ENCODE peak calls at places on chromosomes 2 and 18, in ten cellular contexts. D is cardiac muscle cell, K is left ventricle myocardium inferior, M is tibial artery, Z is A549, S is AG09319, U is astrocyte, E is upper lobe of right lung, X is type B pancreatic cell, Q is cardiac fibroblast. C is an unnamed sample.

GRCh38 chr18:46215902-46216723 is 111.9 kb downstream of the HAUS1 start:
- DNase-seq in K (no peak), Z (no peak), Q (no peak), S (no peak), X (no peak), E (no peak), D (no peak), M (no peak), U (no peak), C (no peak)

GRCh38 chr2:239285071-239285931 is 115.5 kb downstream of the HDAC4 start:
- DNase-seq in D (no peak), M (peak; percentile 18), K (peak; percentile 9), X (no peak), Q (no peak), S (no peak), U (peak; percentile 47), Z (no peak), E (peak; percentile 65), C (no peak)

GRCh38 chr2:236117861-236118269 is 50.3 kb downstream of the GBX2 start:
- DNase-seq in K (no peak), Z (no peak), S (no peak), X (no peak), U (no peak), D (no peak), M (no peak), Q (no peak), E (peak; percentile 4), C (no peak)

GRCh38 chr2:207012461-207012860 is 73.1 kb downstream of the CPO start:
- DNase-seq in S (no peak), X (no peak), Z (no peak), U (no peak), Q (peak; percentile 25), D (no peak), K (no peak), M (no peak), E (no peak), C (no peak)

GRCh38 chr18:48657446-48658120 is 118.8 kb downstream of the CTIF start:
- DNase-seq in Z (no peak), D (no peak), Q (peak; percentile 32), M (no peak), S (no peak), K (no peak), X (no peak), E (no peak), U (no peak), C (no peak)

GRCh38 chr2:77147154-77147553 is 375.0 kb downstream of the LRRTM4 start:
- DNase-seq in E (no peak), Z (no peak), U (no peak), X (no peak), Q (no peak), S (no peak), M (no peak), K (no peak), D (no peak), C (no peak)

GRCh38 chr18:54119524-54120019 is 104.9 kb downstream of the MBD2 start:
- DNase-seq in X (no peak), E (no peak), K (no peak), D (peak; percentile 68), U (peak; percentile 30), Q (peak; percentile 79), Z (peak; percentile 8), S (peak; percentile 47), M (no peak), C (peak; percentile 19)

GRCh38 chr2:217980036-217980435 is 22.8 kb downstream of the TNS1 start:
- DNase-seq in X (no peak), Z (no peak), U (no peak), Q (no peak), K (no peak), E (peak; percentile 65), S (no peak), D (no peak), M (peak; percentile 80), C (no peak)

GRCh38 chr2:231018184-231018583 is 19.1 kb upstream of the C2orf72 start:
- DNase-seq in Q (no peak), M (no peak), E (no peak), Z (no peak), S (no peak), D (no peak), K (no peak), U (no peak), X (no peak), C (no peak)

DNA sequence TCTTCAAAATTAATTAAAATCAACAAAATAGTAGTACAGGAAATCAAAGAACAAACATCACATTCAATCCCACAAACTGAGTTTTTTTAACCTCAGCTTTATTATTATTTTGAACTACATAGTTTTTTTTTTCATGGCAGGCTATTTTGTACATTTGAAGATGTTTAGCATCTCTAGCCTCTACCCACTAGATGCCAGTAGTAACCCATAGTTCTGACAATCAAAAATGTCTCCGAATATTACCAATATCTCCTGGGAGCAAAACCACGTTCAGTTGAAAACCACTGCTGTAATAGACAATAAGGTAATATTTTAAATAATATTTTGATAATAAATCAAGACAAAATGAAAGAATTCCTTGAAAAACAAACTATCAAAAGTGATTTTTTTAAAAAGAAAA is 702.6 kb upstream of the LRRTM1 start:
- DNase-seq in Q (no peak), K (no peak), X (no peak), M (no peak), E (no peak), Z (no peak), D (no peak), U (no peak), S (no peak), C (no peak)
- TF ChIP-seq CTCF in Q (no peak), K (no peak), X (peak; percentile 22), M (no peak), E (no peak), Z (no peak), D (no peak), U (no peak), S (no peak), C (no peak)

GRCh38 chr2:120350801-120351324 is 4.9 kb downstream of the INHBB start:
- DNase-seq in K (no peak), M (no peak), X (no peak), E (peak; percentile 82), S (no peak), D (no peak), U (no peak), Q (no peak), Z (no peak), C (no peak)

GRCh38 chr2:120353591-120353898 is 7.6 kb downstream of the INHBB start:
- DNase-seq in K (no peak), X (no peak), D (no peak), Q (no peak), U (no peak), E (no peak), S (no peak), Z (no peak), M (no peak), C (no peak)

GRCh38 chr2:120354467-120354866 is 8.5 kb downstream of the INHBB start:
- DNase-seq in K (no peak), U (no peak), X (no peak), M (no peak), E (no peak), Z (no peak), S (no peak), D (no peak), Q (no peak), C (no peak)

GRCh38 chr2:120353931-120354330 is 8.0 kb downstream of the INHBB start:
- DNase-seq in M (no peak), D (no peak), Z (no peak), U (no peak), Q (no peak), E (no peak), K (no peak), X (no peak), S (no peak), C (no peak)

DNA sequence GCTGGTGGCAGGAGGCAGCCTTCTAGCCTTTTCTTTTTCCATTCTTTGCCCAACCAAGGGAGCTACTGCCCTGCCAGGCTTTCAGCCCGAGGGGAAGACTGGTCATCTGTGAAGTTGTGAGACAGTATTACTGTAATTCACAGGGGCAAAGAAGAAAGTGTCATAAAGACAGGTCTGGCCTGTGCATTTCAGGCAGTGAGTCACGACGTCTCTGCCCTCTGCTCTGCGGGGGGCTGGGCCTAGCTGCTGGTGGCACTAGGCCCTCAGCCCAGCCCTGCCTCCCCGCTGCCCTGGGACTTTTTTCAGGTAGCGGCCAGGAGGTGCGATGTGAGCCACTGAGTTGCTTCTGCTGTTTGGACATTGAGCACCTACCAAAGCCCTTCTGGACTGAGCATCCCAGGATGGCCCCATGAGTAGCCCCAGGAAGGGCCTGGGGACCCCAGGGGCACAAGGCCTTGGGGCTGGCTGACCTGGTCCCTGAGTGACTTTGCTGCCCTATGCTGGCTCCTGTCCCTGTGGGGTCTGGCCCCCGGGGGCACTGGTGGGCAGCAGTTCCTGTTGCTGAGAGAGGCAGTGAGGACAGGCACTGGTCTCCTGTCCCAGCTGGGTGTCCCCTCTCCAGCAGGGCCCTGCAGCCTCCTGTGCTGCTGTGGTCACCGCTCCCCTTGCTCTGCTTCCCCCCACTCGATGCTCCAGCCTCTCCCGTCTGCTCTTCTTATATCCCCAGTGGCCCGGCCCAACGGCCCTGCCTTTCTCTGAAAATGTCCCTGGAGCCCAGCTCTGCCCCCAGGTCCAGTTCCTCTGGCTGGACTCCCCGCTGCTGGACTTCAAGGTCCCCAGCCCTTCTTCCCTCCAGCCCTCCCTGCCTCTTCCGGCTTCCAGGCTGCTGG is 7.0 kb downstream of the INHBB start:
- DNase-seq in U (no peak), K (no peak), X (no peak), Z (no peak), Q (no peak), M (no peak), E (no peak), D (no peak), S (no peak), C (no peak)
- TF ChIP-seq CTCF in U (no peak), K (no peak), X (no peak), Z (no peak), Q (no peak), M (no peak), E (no peak), D (no peak), S (no peak), C (no peak)

GRCh38 chr2:54728669-54729120 is 5.2 kb downstream of the EML6 start:
- DNase-seq in K (no peak), E (no peak), U (peak; percentile 88), D (no peak), Q (peak; percentile 57), M (no peak), X (no peak), Z (peak; percentile 35), S (peak; percentile 34), C (no peak)
- TF ChIP-seq CTCF in K (no peak), E (no peak), U (no peak), D (no peak), Q (peak; percentile 2), M (no peak), X (no peak), Z (peak; percentile 35), S (no peak), C (no peak)

DNA sequence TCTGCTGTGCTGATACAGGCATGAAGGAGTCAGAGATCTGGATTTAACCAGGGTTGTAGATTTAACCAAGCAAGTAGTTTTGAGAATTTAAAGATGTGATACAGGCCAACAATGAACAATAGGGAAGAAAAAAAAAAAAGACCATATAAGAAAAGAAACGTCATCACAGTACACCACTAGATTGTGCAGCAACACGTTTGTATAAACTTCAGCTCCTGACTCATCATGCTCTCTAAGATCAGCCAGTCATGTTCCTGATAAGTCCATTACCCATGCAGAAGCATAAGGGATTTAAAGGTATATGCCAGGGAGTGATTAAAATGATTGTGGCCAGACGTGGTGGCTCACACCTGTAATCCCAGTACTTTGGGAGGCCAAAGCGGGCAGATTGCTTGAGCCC is 22.3 kb upstream of the ERICH2 start:
- DNase-seq in M (no peak), D (no peak), Q (peak; percentile 11), K (no peak), U (peak; percentile 87), S (no peak), Z (no peak), X (no peak), E (no peak), C (no peak)
- TF ChIP-seq CTCF in M (no peak), D (no peak), Q (no peak), K (no peak), U (no peak), S (no peak), Z (no peak), X (no peak), E (no peak), C (no peak)

GRCh38 chr2:64595397-64596160 is 58.1 kb downstream of the SERTAD2 start:
- DNase-seq in E (no peak), D (peak; percentile 50), Z (no peak), M (no peak), S (no peak), X (no peak), K (no peak), U (peak; percentile 20), Q (peak; percentile 57), C (no peak)
- TF ChIP-seq CTCF in E (no peak), D (peak; percentile 52), Z (peak; percentile 46), M (peak; percentile 14), S (peak; percentile 30), X (peak; percentile 47), K (peak; percentile 46), U (no peak), Q (peak; percentile 35), C (no peak)

C was measured in endothelial cell.